ENCODE peak calls at places on chromosomes 4 and X, in eight cellular contexts. One of them, this sample, is unnamed.

GRCh38 chrX:148290937-148291336 is 209.5 kb upstream of the AFF2 start:
- DNase-seq in cardiac muscle cell: no peak
- DNase-seq in CD8-positive, alpha-beta T cell: no peak
- DNase-seq in esophagus squamous epithelium: no peak
- DNase-seq in iPS DF 6.9: no peak
- DNase-seq in MM.1S: no peak
- DNase-seq in psoas muscle: no peak
- DNase-seq in Peyer's patch: no peak
- DNase-seq in this sample: no peak

GRCh38 chrX:46831620-46832327 is 5.1 kb upstream of the RP2 start:
- DNase-seq in cardiac muscle cell: peak; percentile 35
- DNase-seq in iPS DF 6.9: no peak
- DNase-seq in psoas muscle: no peak
- DNase-seq in MM.1S: no peak
- DNase-seq in esophagus squamous epithelium: no peak
- DNase-seq in Peyer's patch: no peak
- DNase-seq in CD8-positive, alpha-beta T cell: no peak
- DNase-seq in this sample: no peak

GRCh38 chr4:142088906-142089305 is 452.5 kb downstream of the IL15 start:
- DNase-seq in esophagus squamous epithelium: no peak
- DNase-seq in CD8-positive, alpha-beta T cell: no peak
- DNase-seq in psoas muscle: no peak
- DNase-seq in MM.1S: no peak
- DNase-seq in iPS DF 6.9: no peak
- DNase-seq in cardiac muscle cell: peak; percentile 72
- DNase-seq in Peyer's patch: no peak
- DNase-seq in this sample: no peak

GRCh38 chrX:19673334-19674040 is 158.2 kb upstream of the MAP3K15 start:
- DNase-seq in psoas muscle: peak; percentile 65
- DNase-seq in esophagus squamous epithelium: no peak
- DNase-seq in cardiac muscle cell: peak; percentile 95
- DNase-seq in CD8-positive, alpha-beta T cell: no peak
- DNase-seq in iPS DF 6.9: no peak
- DNase-seq in Peyer's patch: no peak
- DNase-seq in MM.1S: no peak
- DNase-seq in this sample: no peak

GRCh38 chr4:72568959-72569718 is at the start of gene ADAMTS3:
- DNase-seq in esophagus squamous epithelium: no peak
- DNase-seq in cardiac muscle cell: peak; percentile 86
- DNase-seq in psoas muscle: peak; percentile 70
- DNase-seq in iPS DF 6.9: no peak
- DNase-seq in CD8-positive, alpha-beta T cell: no peak
- DNase-seq in Peyer's patch: no peak
- DNase-seq in MM.1S: peak; percentile 60
- DNase-seq in this sample: no peak

GRCh38 chr4:6714954-6715353 is 1.0 kb upstream of the BLOC1S4 start:
- DNase-seq in CD8-positive, alpha-beta T cell: no peak
- DNase-seq in MM.1S: no peak
- DNase-seq in cardiac muscle cell: no peak
- DNase-seq in esophagus squamous epithelium: no peak
- DNase-seq in psoas muscle: no peak
- DNase-seq in iPS DF 6.9: no peak
- DNase-seq in Peyer's patch: no peak
- DNase-seq in this sample: no peak

GRCh38 chr4:172141025-172141424 is 327.8 kb downstream of the GALNTL6 start:
- DNase-seq in psoas muscle: no peak
- DNase-seq in cardiac muscle cell: no peak
- DNase-seq in MM.1S: no peak
- DNase-seq in esophagus squamous epithelium: no peak
- DNase-seq in iPS DF 6.9: no peak
- DNase-seq in Peyer's patch: no peak
- DNase-seq in CD8-positive, alpha-beta T cell: no peak
- DNase-seq in this sample: no peak

GRCh38 chrX:118595501-118596042 is 100.0 kb downstream of the DOCK11 start:
- DNase-seq in psoas muscle: no peak
- DNase-seq in CD8-positive, alpha-beta T cell: no peak
- DNase-seq in MM.1S: no peak
- DNase-seq in esophagus squamous epithelium: no peak
- DNase-seq in cardiac muscle cell: peak; percentile 6
- DNase-seq in Peyer's patch: no peak
- DNase-seq in iPS DF 6.9: no peak
- DNase-seq in this sample: no peak

GRCh38 chr4:146654976-146655761 is 16.5 kb downstream of the POU4F2 start:
- DNase-seq in esophagus squamous epithelium: no peak
- DNase-seq in MM.1S: no peak
- DNase-seq in psoas muscle: no peak
- DNase-seq in Peyer's patch: no peak
- DNase-seq in iPS DF 6.9: no peak
- DNase-seq in CD8-positive, alpha-beta T cell: no peak
- DNase-seq in cardiac muscle cell: peak; percentile 38
- DNase-seq in this sample: no peak

GRCh38 chr4:1902243-1902642 is 31.1 kb downstream of the NSD2 start:
- DNase-seq in CD8-positive, alpha-beta T cell: no peak
- DNase-seq in psoas muscle: no peak
- DNase-seq in Peyer's patch: no peak
- DNase-seq in esophagus squamous epithelium: no peak
- DNase-seq in iPS DF 6.9: no peak
- DNase-seq in cardiac muscle cell: no peak
- DNase-seq in MM.1S: no peak
- DNase-seq in this sample: no peak

GRCh38 chr4:125322363-125322730 is 7.6 kb downstream of the FAT4 start:
- DNase-seq in psoas muscle: no peak
- DNase-seq in esophagus squamous epithelium: no peak
- DNase-seq in iPS DF 6.9: no peak
- DNase-seq in cardiac muscle cell: peak; percentile 73
- DNase-seq in Peyer's patch: no peak
- DNase-seq in CD8-positive, alpha-beta T cell: no peak
- DNase-seq in MM.1S: no peak
- DNase-seq in this sample: no peak

GRCh38 chr4:1009647-1010521 is 1.5 kb upstream of the FGFRL1 start:
- DNase-seq in Peyer's patch: peak; percentile 73
- DNase-seq in CD8-positive, alpha-beta T cell: peak; percentile 87
- DNase-seq in cardiac muscle cell: peak; percentile 56
- DNase-seq in esophagus squamous epithelium: peak; percentile 28
- DNase-seq in MM.1S: no peak
- DNase-seq in iPS DF 6.9: no peak
- DNase-seq in psoas muscle: peak; percentile 85
- DNase-seq in this sample: peak; percentile 71

GRCh38 chr4:98484031-98484430 is 174.4 kb downstream of the TSPAN5 start:
- DNase-seq in psoas muscle: no peak
- DNase-seq in Peyer's patch: no peak
- DNase-seq in iPS DF 6.9: no peak
- DNase-seq in cardiac muscle cell: no peak
- DNase-seq in CD8-positive, alpha-beta T cell: no peak
- DNase-seq in esophagus squamous epithelium: no peak
- DNase-seq in MM.1S: no peak
- DNase-seq in this sample: no peak

GRCh38 chrX:108736509-108737479 is at the start of gene IRS4:
- DNase-seq in MM.1S: peak; percentile 20
- DNase-seq in esophagus squamous epithelium: no peak
- DNase-seq in cardiac muscle cell: peak; percentile 27
- DNase-seq in psoas muscle: no peak
- DNase-seq in CD8-positive, alpha-beta T cell: no peak
- DNase-seq in iPS DF 6.9: peak; percentile 60
- DNase-seq in Peyer's patch: no peak
- DNase-seq in this sample: no peak

GRCh38 chr4:76630748-76631147 is 195.7 kb downstream of the SHROOM3 start:
- DNase-seq in psoas muscle: no peak
- DNase-seq in cardiac muscle cell: no peak
- DNase-seq in esophagus squamous epithelium: no peak
- DNase-seq in MM.1S: no peak
- DNase-seq in Peyer's patch: no peak
- DNase-seq in iPS DF 6.9: no peak
- DNase-seq in CD8-positive, alpha-beta T cell: no peak
- DNase-seq in this sample: no peak

GRCh38 chrX:11080721-11081120 is 30.4 kb upstream of the HCCS start:
- DNase-seq in iPS DF 6.9: no peak
- DNase-seq in cardiac muscle cell: no peak
- DNase-seq in MM.1S: no peak
- DNase-seq in psoas muscle: no peak
- DNase-seq in esophagus squamous epithelium: no peak
- DNase-seq in CD8-positive, alpha-beta T cell: no peak
- DNase-seq in Peyer's patch: no peak
- DNase-seq in this sample: no peak

GRCh38 chr4:8440491-8441311 is at the start of the genes ACOX3 and TRMT44:
- DNase-seq in cardiac muscle cell: peak; percentile 96
- DNase-seq in CD8-positive, alpha-beta T cell: peak; percentile 99
- DNase-seq in esophagus squamous epithelium: peak; percentile 49
- DNase-seq in Peyer's patch: peak; percentile 91
- DNase-seq in iPS DF 6.9: peak; percentile 70
- DNase-seq in MM.1S: peak; percentile 87
- DNase-seq in psoas muscle: peak; percentile 95
- DNase-seq in this sample: peak; percentile 90

GRCh38 chrX:154731881-154732280 is 19.0 kb downstream of the GAB3 start:
- DNase-seq in Peyer's patch: no peak
- DNase-seq in esophagus squamous epithelium: no peak
- DNase-seq in CD8-positive, alpha-beta T cell: no peak
- DNase-seq in iPS DF 6.9: no peak
- DNase-seq in psoas muscle: no peak
- DNase-seq in cardiac muscle cell: peak; percentile 65
- DNase-seq in MM.1S: no peak
- DNase-seq in this sample: no peak
- H3K4me1 ChIP-seq in Peyer's patch: no peaks in the 10 kb centered on the region
- H3K4me1 ChIP-seq in esophagus squamous epithelium: peaks cover 98% of the 10 kb centered on the region
- H3K4me1 ChIP-seq in CD8-positive, alpha-beta T cell: peaks cover 81% of the 10 kb centered on the region
- H3K4me1 ChIP-seq in iPS DF 6.9: no peaks in the 10 kb centered on the region
- H3K4me1 ChIP-seq in psoas muscle: peaks cover 58% of the 10 kb centered on the region
- H3K4me1 ChIP-seq in cardiac muscle cell: no peaks in the 10 kb centered on the region
- H3K4me1 ChIP-seq in MM.1S: no peaks in the 10 kb centered on the region
- H3K4me1 ChIP-seq in this sample: no peaks in the 10 kb centered on the region

GRCh38 chr4:16226816-16227461 is 668 bp upstream of the TAPT1 start:
- DNase-seq in Peyer's patch: peak; percentile 60
- DNase-seq in CD8-positive, alpha-beta T cell: peak; percentile 66
- DNase-seq in cardiac muscle cell: peak; percentile 41
- DNase-seq in iPS DF 6.9: no peak
- DNase-seq in psoas muscle: peak; percentile 87
- DNase-seq in esophagus squamous epithelium: no peak
- DNase-seq in MM.1S: peak; percentile 36
- DNase-seq in this sample: peak; percentile 46

GRCh38 chr4:16231570-16232252 is 5.4 kb upstream of the TAPT1 start:
- DNase-seq in CD8-positive, alpha-beta T cell: no peak
- DNase-seq in cardiac muscle cell: peak; percentile 39
- DNase-seq in MM.1S: no peak
- DNase-seq in psoas muscle: no peak
- DNase-seq in Peyer's patch: no peak
- DNase-seq in iPS DF 6.9: no peak
- DNase-seq in esophagus squamous epithelium: no peak
- DNase-seq in this sample: no peak

GRCh38 chr4:16230308-16230707 is 4.0 kb upstream of the TAPT1 start:
- DNase-seq in Peyer's patch: no peak
- DNase-seq in cardiac muscle cell: no peak
- DNase-seq in psoas muscle: no peak
- DNase-seq in iPS DF 6.9: no peak
- DNase-seq in MM.1S: no peak
- DNase-seq in esophagus squamous epithelium: no peak
- DNase-seq in CD8-positive, alpha-beta T cell: no peak
- DNase-seq in this sample: no peak

GRCh38 chr4:16227462-16227868 is 1.2 kb upstream of the TAPT1 start:
- DNase-seq in esophagus squamous epithelium: no peak
- DNase-seq in iPS DF 6.9: no peak
- DNase-seq in cardiac muscle cell: peak; percentile 44
- DNase-seq in CD8-positive, alpha-beta T cell: no peak
- DNase-seq in MM.1S: peak; percentile 8
- DNase-seq in psoas muscle: peak; percentile 72
- DNase-seq in Peyer's patch: peak; percentile 37
- DNase-seq in this sample: no peak

GRCh38 chr4:16229604-16230003 is 3.3 kb upstream of the TAPT1 start:
- DNase-seq in MM.1S: no peak
- DNase-seq in esophagus squamous epithelium: no peak
- DNase-seq in psoas muscle: no peak
- DNase-seq in CD8-positive, alpha-beta T cell: no peak
- DNase-seq in cardiac muscle cell: no peak
- DNase-seq in Peyer's patch: no peak
- DNase-seq in iPS DF 6.9: no peak
- DNase-seq in this sample: no peak
- H3K4me1 ChIP-seq in MM.1S: peaks cover 8% of the 10 kb centered on the region
- H3K4me1 ChIP-seq in esophagus squamous epithelium: peaks cover 35% of the 10 kb centered on the region
- H3K4me1 ChIP-seq in psoas muscle: peaks cover 24% of the 10 kb centered on the region
- H3K4me1 ChIP-seq in CD8-positive, alpha-beta T cell: peaks cover 9% of the 10 kb centered on the region
- H3K4me1 ChIP-seq in cardiac muscle cell: peaks cover 8% of the 10 kb centered on the region
- H3K4me1 ChIP-seq in Peyer's patch: no peaks in the 10 kb centered on the region
- H3K4me1 ChIP-seq in iPS DF 6.9: no peaks in the 10 kb centered on the region
- H3K4me1 ChIP-seq in this sample: peaks cover 15% of the 10 kb centered on the region

DNA sequence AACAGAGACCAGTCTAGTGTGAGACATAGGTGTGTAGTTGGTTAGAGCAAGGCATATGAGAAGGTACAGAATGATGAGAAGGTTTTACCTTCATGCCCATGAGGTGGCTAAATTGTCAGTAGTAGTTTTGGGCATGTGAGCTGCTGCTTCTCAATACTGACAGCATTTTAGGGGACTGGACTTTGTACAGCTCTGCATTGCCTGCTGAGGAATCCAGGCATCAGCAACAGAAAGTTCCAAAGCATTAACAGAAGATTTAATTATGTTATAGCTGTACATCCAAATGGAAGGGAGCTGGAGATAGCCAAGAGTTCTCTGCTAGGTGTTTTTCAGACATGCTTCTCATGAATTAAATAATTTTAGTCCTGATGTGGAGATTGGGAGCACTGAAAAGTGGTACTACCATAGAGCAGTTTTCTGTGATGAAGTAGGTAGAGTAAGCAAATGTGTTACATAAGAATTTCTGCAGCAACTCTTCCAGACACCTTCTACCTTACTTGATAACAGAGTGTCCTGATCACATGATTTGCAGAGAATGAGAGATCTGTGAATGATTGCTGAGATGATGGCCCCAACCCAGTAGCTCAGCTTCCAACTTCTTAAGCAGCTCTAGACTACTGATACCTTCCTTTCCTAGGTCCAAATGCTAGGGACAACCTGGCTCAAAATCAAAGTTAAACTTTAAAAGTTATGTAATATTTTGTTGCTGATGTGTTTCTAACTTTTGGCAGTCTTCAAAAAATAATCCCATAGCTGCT is 30.4 kb downstream of the FNIP2 start:
- DNase-seq in psoas muscle: no peak
- DNase-seq in iPS DF 6.9: no peak
- DNase-seq in CD8-positive, alpha-beta T cell: no peak
- DNase-seq in cardiac muscle cell: no peak
- DNase-seq in MM.1S: no peak
- DNase-seq in esophagus squamous epithelium: no peak
- DNase-seq in Peyer's patch: no peak
- DNase-seq in this sample: peak; percentile 23
- H3K4me1 ChIP-seq in psoas muscle: peaks cover 50% of the 10 kb centered on the region
- H3K4me1 ChIP-seq in iPS DF 6.9: no peaks in the 10 kb centered on the region
- H3K4me1 ChIP-seq in CD8-positive, alpha-beta T cell: no peaks in the 10 kb centered on the region
- H3K4me1 ChIP-seq in cardiac muscle cell: peaks cover 32% of the 10 kb centered on the region
- H3K4me1 ChIP-seq in MM.1S: no peaks in the 10 kb centered on the region
- H3K4me1 ChIP-seq in esophagus squamous epithelium: peaks cover 27% of the 10 kb centered on the region
- H3K4me1 ChIP-seq in Peyer's patch: peaks cover 2% of the 10 kb centered on the region
- H3K4me1 ChIP-seq in this sample: peaks cover 19% of the 10 kb centered on the region

DNA sequence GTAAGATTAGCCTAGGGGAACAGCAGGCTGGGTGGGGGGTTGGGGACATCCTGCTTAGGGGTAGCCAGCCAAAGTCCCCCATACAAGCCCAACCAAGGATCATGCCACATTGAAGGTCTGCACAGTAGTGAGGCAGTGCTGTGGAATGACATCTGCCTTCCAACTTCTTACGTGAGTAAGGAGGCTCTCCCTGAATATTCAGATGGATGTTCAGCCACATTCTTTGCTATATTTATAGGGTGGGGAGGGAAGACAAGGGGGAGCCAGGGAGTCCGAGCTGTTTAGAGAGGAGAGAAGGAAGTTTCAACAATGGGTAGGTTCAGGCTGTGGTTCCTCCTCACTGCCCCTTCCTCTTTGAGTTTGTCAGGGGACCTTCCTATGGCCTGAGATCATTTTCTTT is 29.7 kb downstream of the MSN start:
- DNase-seq in cardiac muscle cell: peak; percentile 33
- DNase-seq in psoas muscle: no peak
- DNase-seq in CD8-positive, alpha-beta T cell: no peak
- DNase-seq in esophagus squamous epithelium: no peak
- DNase-seq in MM.1S: no peak
- DNase-seq in iPS DF 6.9: no peak
- DNase-seq in Peyer's patch: no peak
- DNase-seq in this sample: no peak
- H3K4me1 ChIP-seq in cardiac muscle cell: peaks cover 6% of the 10 kb centered on the region
- H3K4me1 ChIP-seq in psoas muscle: peaks cover 47% of the 10 kb centered on the region
- H3K4me1 ChIP-seq in CD8-positive, alpha-beta T cell: peaks cover 90% of the 10 kb centered on the region
- H3K4me1 ChIP-seq in esophagus squamous epithelium: peaks cover 75% of the 10 kb centered on the region
- H3K4me1 ChIP-seq in MM.1S: peaks cover 70% of the 10 kb centered on the region
- H3K4me1 ChIP-seq in iPS DF 6.9: peaks cover 4% of the 10 kb centered on the region
- H3K4me1 ChIP-seq in Peyer's patch: no peaks in the 10 kb centered on the region
- H3K4me1 ChIP-seq in this sample: no peaks in the 10 kb centered on the region

This sample was measured in Caco-2.